ENCODE peak calls at places on chromosomes 4 and X, in four cellular contexts. S is HepG2, Q is GM12878, H is H1. K is an unnamed sample.
A peak's percentile ranks its signal among the peaks of the same experiment; 100 is the strongest.

GRCh38 chrX:53089224-53089842 is 4.6 kb upstream of the KANTR start:
- DNase-seq in S (no peak), Q (no peak), H (no peak), K (no peak)

GRCh38 chrX:10828640-10829039 is 208.3 kb upstream of the MID1 start:
- DNase-seq in S (no peak), Q (no peak), H (no peak), K (no peak)

GRCh38 chr4:177127658-177128057 is 182.0 kb upstream of the NEIL3 start:
- DNase-seq in S (no peak), Q (no peak), H (no peak), K (no peak)

GRCh38 chr4:110195561-110196205 is 2.7 kb downstream of the ELOVL6 start:
- DNase-seq in S (no peak), Q (no peak), H (no peak), K (no peak)

GRCh38 chrX:98379134-98379533 is 1495.4 kb downstream of the RPA4 start:
- DNase-seq in S (peak; percentile 0), Q (no peak), H (no peak), K (no peak)

GRCh38 chrX:102624105-102624504 is 24.8 kb downstream of the ARMCX5 start:
- DNase-seq in S (no peak), Q (no peak), H (no peak), K (no peak)

GRCh38 chr4:167787231-167787630 is 305.1 kb upstream of the ANXA10 start:
- DNase-seq in S (no peak), Q (no peak), H (no peak), K (no peak)

GRCh38 chr4:112361181-112361791 is 64.1 kb downstream of the ALPK1 start:
- DNase-seq in S (peak; percentile 42), Q (peak; percentile 82), H (peak; percentile 44), K (peak; percentile 78)

GRCh38 chrX:29082558-29082957 is 495.3 kb downstream of the IL1RAPL1 start:
- DNase-seq in S (no peak), Q (peak; percentile 7), H (no peak), K (no peak)

GRCh38 chrX:40172980-40173661 is 75.4 kb upstream of the BCOR start:
- DNase-seq in S (peak; percentile 77), Q (no peak), H (no peak), K (no peak)

GRCh38 chrX:12142661-12143060 is 4.4 kb downstream of the FRMPD4 start:
- DNase-seq in S (no peak), Q (no peak), H (no peak), K (no peak)

GRCh38 chr4:7850489-7850888 is 89.2 kb downstream of the AFAP1 start:
- DNase-seq in S (no peak), Q (no peak), H (no peak), K (no peak)

GRCh38 chr4:186765673-186766546 is 42.3 kb upstream of the FAT1 start:
- DNase-seq in S (peak; percentile 98), Q (no peak), H (no peak), K (no peak)

GRCh38 chr4:55002431-55002830 is 123.0 kb downstream of the KDR start:
- DNase-seq in S (no peak), Q (no peak), H (no peak), K (no peak)

GRCh38 chr4:184457530-184458249 is 16.7 kb downstream of the IRF2 start:
- DNase-seq in S (no peak), Q (no peak), H (no peak), K (no peak)

GRCh38 chr4:31807036-31807435 is 1086.9 kb downstream of the PCDH7 start:
- DNase-seq in S (no peak), Q (no peak), H (no peak), K (no peak)

GRCh38 chrX:2700405-2701320 is 9.6 kb downstream of the CD99 start:
- DNase-seq in S (no peak), Q (no peak), H (no peak), K (no peak)

GRCh38 chrX:105347373-105347772 is 126.9 kb upstream of the TEX13A start:
- DNase-seq in S (no peak), Q (no peak), H (no peak), K (no peak)

GRCh38 chrX:23854122-23854521 is 53.6 kb downstream of the APOO start:
- DNase-seq in S (no peak), Q (no peak), H (no peak), K (no peak)

GRCh38 chr4:39526283-39526682 is 956 bp downstream of the UGDH start:
- DNase-seq in S (no peak), Q (no peak), H (no peak), K (no peak)

GRCh38 chr4:94714761-94715160 is 43.0 kb upstream of the BMPR1B start:
- DNase-seq in S (no peak), Q (no peak), H (no peak), K (no peak)

GRCh38 chr4:67922697-67923096 is 38.9 kb upstream of the TMPRSS11D start:
- DNase-seq in S (no peak), Q (no peak), H (no peak), K (no peak)

GRCh38 chr4:111802191-111802590 is 343.1 kb upstream of the FAM241A start:
- DNase-seq in S (no peak), Q (no peak), H (no peak), K (no peak)

GRCh38 chrX:8755116-8755515 is 23.2 kb upstream of the ANOS1 start:
- DNase-seq in S (no peak), Q (no peak), H (no peak), K (no peak)

GRCh38 chrX:8755813-8756212 is 23.9 kb upstream of the ANOS1 start:
- DNase-seq in S (no peak), Q (no peak), H (no peak), K (no peak)

GRCh38 chrX:8760021-8760420 is 28.1 kb upstream of the ANOS1 start:
- DNase-seq in S (no peak), Q (no peak), H (no peak), K (no peak)
- TF ChIP-seq YY1 in S (no peak), Q (no peak), H (no peak), K (no peak)

DNA sequence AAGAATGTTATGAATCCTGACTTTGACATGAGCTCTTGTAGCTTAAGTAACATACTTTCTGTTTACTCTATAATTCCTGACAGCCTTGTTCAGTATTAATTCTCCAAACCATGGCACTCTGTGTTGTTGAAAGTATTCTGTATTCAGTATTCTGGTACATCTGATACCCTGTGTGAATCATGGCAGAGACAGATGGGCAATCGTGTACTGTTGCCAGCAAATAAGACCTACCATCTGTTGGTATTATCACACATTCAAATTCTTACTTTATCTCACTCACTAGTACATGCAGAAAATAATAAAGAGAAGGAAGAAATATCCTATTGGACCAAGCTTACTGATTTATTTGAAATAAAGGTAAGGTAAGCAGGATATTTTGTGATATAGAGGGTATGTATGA is 7.9 kb downstream of the MBTPS2 start:
- DNase-seq in S (no peak), Q (no peak), H (no peak), K (no peak)
- TF ChIP-seq SUZ12 in S (no peak), Q (no peak), H (no peak), K (no peak)

GRCh38 chrX:49232525-49232924 is 615 bp downstream of the CACNA1F start:
- DNase-seq in S (no peak), Q (no peak), H (no peak), K (no peak)

GRCh38 chrX:49233176-49233575 is at the start of gene CACNA1F:
- DNase-seq in S (no peak), Q (no peak), H (no peak), K (no peak)

GRCh38 chrX:49238735-49239134 is 3.5 kb downstream of the CCDC22 start:
- DNase-seq in S (peak; percentile 29), Q (no peak), H (no peak), K (no peak)

GRCh38 chrX:49233887-49234555 is 881 bp upstream of the CACNA1F start:
- DNase-seq in S (no peak), Q (no peak), H (no peak), K (no peak)

DNA sequence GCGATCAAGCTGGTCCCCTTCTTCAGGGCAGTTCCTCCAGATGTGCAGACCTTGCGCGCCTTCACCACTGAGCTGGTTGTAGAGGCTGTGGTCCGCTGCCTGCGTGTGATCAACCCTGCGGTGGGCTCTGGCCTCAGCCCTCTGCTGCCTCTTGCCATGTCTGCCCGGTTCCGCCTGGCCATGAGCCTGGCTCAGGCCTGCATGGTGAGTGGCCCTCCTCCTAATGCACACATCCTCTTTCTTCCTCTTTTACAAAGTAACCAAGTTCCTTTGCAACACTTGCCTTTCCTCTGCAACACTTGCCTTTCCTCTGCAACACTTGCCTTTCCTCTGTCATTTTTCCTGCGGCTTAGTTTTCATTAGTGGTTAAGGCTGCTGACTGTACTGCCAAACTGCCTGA is 1.8 kb downstream of the CCDC22 start:
- DNase-seq in S (no peak), Q (no peak), H (no peak), K (no peak)
- H3K9ac ChIP-seq in S (no peak overlapping the region), Q (peak overlapping the region; percentile 48), H (no peak overlapping the region), K (peak overlapping the region; percentile 51)

GRCh38 chr4:14379148-14379547 is 623.1 kb upstream of the CPEB2 start:
- DNase-seq in S (no peak), Q (no peak), H (no peak), K (no peak)

GRCh38 chr4:14375816-14376215 is 626.5 kb upstream of the CPEB2 start:
- DNase-seq in S (no peak), Q (no peak), H (no peak), K (no peak)
- TF ChIP-seq YY1 in S (no peak), Q (no peak), H (no peak), K (no peak)